ENCODE peak calls at places on chromosomes 13 and 19, in six cellular contexts. One of them, this sample, is unnamed.

GRCh38 chr13:36166051-36166450 is 34.9 kb upstream of the DCLK1 start:
- DNase-seq in ovary: no peak
- DNase-seq in ascending aorta: no peak
- DNase-seq in uterus: no peak
- DNase-seq in prostate gland: no peak
- DNase-seq in RWPE1: no peak
- DNase-seq in this sample: no peak

GRCh38 chr19:31349160-31349881 is at the start of gene TSHZ3:
- DNase-seq in ovary: peak
- DNase-seq in ascending aorta: peak
- DNase-seq in uterus: peak
- DNase-seq in prostate gland: peak
- DNase-seq in RWPE1: peak
- DNase-seq in this sample: peak

GRCh38 chr19:3096902-3097326 is 2.8 kb downstream of the GNA11 start:
- DNase-seq in ovary: no peak
- DNase-seq in ascending aorta: no peak
- DNase-seq in uterus: no peak
- DNase-seq in prostate gland: no peak
- DNase-seq in RWPE1: no peak
- DNase-seq in this sample: peak

GRCh38 chr13:44231786-44232516 is 141.7 kb upstream of the SERP2 start:
- DNase-seq in ovary: peak
- DNase-seq in ascending aorta: peak
- DNase-seq in uterus: peak
- DNase-seq in prostate gland: peak
- DNase-seq in RWPE1: peak
- DNase-seq in this sample: no peak

GRCh38 chr13:46964789-46965527 is 68.1 kb upstream of the HTR2A start:
- DNase-seq in ovary: no peak
- DNase-seq in ascending aorta: no peak
- DNase-seq in uterus: no peak
- DNase-seq in prostate gland: no peak
- DNase-seq in RWPE1: no peak
- DNase-seq in this sample: no peak

GRCh38 chr19:46967578-46968018 is 52.0 kb upstream of the NPAS1 start:
- DNase-seq in ovary: no peak
- DNase-seq in ascending aorta: no peak
- DNase-seq in uterus: peak
- DNase-seq in prostate gland: peak
- DNase-seq in RWPE1: no peak
- DNase-seq in this sample: no peak

GRCh38 chr13:50123002-50123401 is 107.8 kb downstream of the KCNRG start:
- DNase-seq in ovary: no peak
- DNase-seq in ascending aorta: no peak
- DNase-seq in uterus: no peak
- DNase-seq in prostate gland: no peak
- DNase-seq in RWPE1: no peak
- DNase-seq in this sample: no peak

GRCh38 chr13:109779074-109779473 is 7.3 kb downstream of the IRS2 start:
- DNase-seq in ovary: no peak
- DNase-seq in ascending aorta: no peak
- DNase-seq in uterus: no peak
- DNase-seq in prostate gland: no peak
- DNase-seq in RWPE1: no peak
- DNase-seq in this sample: no peak

GRCh38 chr13:29587645-29588044 is 7.8 kb downstream of the SLC7A1 start:
- DNase-seq in ovary: no peak
- DNase-seq in ascending aorta: no peak
- DNase-seq in uterus: peak
- DNase-seq in prostate gland: no peak
- DNase-seq in RWPE1: no peak
- DNase-seq in this sample: no peak

GRCh38 chr13:59483441-59484116 is 680.1 kb downstream of the DIAPH3 start:
- DNase-seq in ovary: no peak
- DNase-seq in ascending aorta: no peak
- DNase-seq in uterus: no peak
- DNase-seq in prostate gland: no peak
- DNase-seq in RWPE1: no peak
- DNase-seq in this sample: no peak

GRCh38 chr19:57075801-57076492 is 43.8 kb upstream of the USP29 start:
- DNase-seq in ovary: no peak
- DNase-seq in ascending aorta: no peak
- DNase-seq in uterus: no peak
- DNase-seq in prostate gland: no peak
- DNase-seq in RWPE1: no peak
- DNase-seq in this sample: no peak

GRCh38 chr19:2503521-2504109 is 27.7 kb downstream of the GADD45B start:
- DNase-seq in ovary: no peak
- DNase-seq in ascending aorta: no peak
- DNase-seq in uterus: no peak
- DNase-seq in prostate gland: no peak
- DNase-seq in RWPE1: peak
- DNase-seq in this sample: no peak

GRCh38 chr19:16608290-16608704 is 19.7 kb downstream of the MED26 start:
- DNase-seq in ovary: peak
- DNase-seq in ascending aorta: peak
- DNase-seq in uterus: peak
- DNase-seq in prostate gland: peak
- DNase-seq in RWPE1: peak
- DNase-seq in this sample: no peak

DNA sequence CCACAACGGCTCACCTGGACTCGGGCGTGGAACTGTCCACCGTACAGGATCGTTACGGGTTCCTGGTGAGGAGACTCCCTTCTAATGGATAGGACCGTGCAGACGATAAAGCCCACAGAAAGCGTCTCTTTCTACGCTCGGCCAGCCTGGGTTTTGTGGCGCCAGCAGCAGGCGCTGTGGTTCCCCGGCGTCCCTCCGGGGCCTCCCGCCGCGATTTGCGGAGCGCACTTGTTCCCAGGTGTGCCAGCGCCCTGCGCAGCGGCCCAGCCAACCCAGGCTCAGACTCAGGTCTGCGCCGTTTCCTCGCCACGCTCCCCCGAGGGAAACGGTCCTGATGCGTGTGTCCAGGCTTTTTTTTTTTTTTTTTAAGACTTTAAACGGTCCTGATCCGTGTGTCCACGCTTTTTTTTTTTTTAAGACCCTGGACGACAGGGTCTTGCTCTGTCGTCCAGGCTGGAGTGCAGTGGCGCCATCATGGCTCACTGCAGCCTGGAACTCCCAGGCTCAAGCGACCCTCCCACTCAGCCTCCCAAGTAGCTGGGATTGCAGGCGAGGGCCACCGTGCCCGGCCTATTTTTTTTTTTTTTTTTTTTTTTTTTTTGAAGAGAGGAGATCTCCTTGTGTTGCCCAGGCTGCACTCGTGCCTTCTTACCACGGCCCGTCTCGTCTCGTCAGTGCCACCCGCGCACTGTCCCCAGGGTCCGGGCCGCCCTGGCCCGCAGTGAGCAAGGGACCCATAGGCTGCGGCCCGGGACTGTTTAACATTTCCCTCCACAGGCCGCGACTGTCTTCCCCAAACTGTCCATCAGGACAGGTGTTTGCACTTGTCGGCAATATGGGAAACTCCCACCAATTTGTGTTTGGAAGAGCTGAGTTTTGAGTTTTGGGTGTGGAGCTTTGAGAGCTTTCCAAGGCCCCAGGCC is 23.8 kb downstream of the GJA3 start:
- DNase-seq in ovary: no peak
- DNase-seq in ascending aorta: no peak
- DNase-seq in uterus: no peak
- DNase-seq in prostate gland: no peak
- DNase-seq in RWPE1: no peak
- DNase-seq in this sample: no peak
- TF ChIP-seq CTCF in ovary: no peak
- TF ChIP-seq CTCF in ascending aorta: no peak
- TF ChIP-seq CTCF in uterus: no peak
- TF ChIP-seq CTCF in prostate gland: peak
- TF ChIP-seq CTCF in RWPE1: peak
- TF ChIP-seq CTCF in this sample: no peak

DNA sequence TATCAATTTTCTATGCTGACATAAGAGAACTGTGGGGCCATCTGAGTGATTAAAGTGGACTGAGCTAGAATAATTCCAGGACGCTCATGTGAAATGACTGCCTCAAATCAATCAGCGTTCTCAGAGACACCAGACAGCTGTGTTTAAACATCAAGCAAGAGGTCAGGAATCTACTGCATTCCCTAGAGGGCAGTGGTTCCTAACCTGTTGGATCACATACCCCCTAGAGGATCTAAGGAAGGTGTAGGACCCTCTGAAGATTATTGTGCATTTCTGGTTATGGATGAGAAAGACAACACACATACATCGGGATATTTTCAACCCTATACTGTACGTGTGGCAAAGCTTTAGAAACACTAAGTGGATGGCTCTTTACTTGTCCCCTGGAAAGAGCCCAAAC is 51.8 kb upstream of the FREM2 start:
- DNase-seq in ovary: no peak
- DNase-seq in ascending aorta: no peak
- DNase-seq in uterus: no peak
- DNase-seq in prostate gland: no peak
- DNase-seq in RWPE1: no peak
- DNase-seq in this sample: no peak
- TF ChIP-seq CTCF in ovary: no peak
- TF ChIP-seq CTCF in ascending aorta: no peak
- TF ChIP-seq CTCF in uterus: no peak
- TF ChIP-seq CTCF in prostate gland: no peak
- TF ChIP-seq CTCF in RWPE1: no peak
- TF ChIP-seq CTCF in this sample: no peak

GRCh38 chr19:18522124-18522861 is 423 bp upstream of the ELL start:
- DNase-seq in ovary: peak
- DNase-seq in ascending aorta: peak
- DNase-seq in uterus: peak
- DNase-seq in prostate gland: peak
- DNase-seq in RWPE1: peak
- DNase-seq in this sample: peak
- TF ChIP-seq CTCF in ovary: peak
- TF ChIP-seq CTCF in ascending aorta: no peak
- TF ChIP-seq CTCF in uterus: no peak
- TF ChIP-seq CTCF in prostate gland: peak
- TF ChIP-seq CTCF in RWPE1: no peak
- TF ChIP-seq CTCF in this sample: no peak

GRCh38 chr19:10568826-10569651 is at the start of gene CDKN2D:
- DNase-seq in ovary: peak
- DNase-seq in ascending aorta: peak
- DNase-seq in uterus: peak
- DNase-seq in prostate gland: peak
- DNase-seq in RWPE1: peak
- DNase-seq in this sample: peak
- TF ChIP-seq CTCF in ovary: peak
- TF ChIP-seq CTCF in ascending aorta: no peak
- TF ChIP-seq CTCF in uterus: peak
- TF ChIP-seq CTCF in prostate gland: peak
- TF ChIP-seq CTCF in RWPE1: no peak
- TF ChIP-seq CTCF in this sample: peak